ENCODE peak calls at places on chromosomes 2 and 18, in four cellular contexts. F is K562, Y is HCT116, J is HepG2. X is an unnamed sample.
A peak's percentile ranks its signal among the peaks of the same experiment; 100 is the strongest.

GRCh38 chr2:39476524-39476923 is 39.4 kb upstream of the MAP4K3 start:
- DNase-seq in F (no peak), Y (no peak), J (no peak), X (no peak)

GRCh38 chr2:219689676-219690628 is 62.5 kb downstream of the SLC4A3 start:
- DNase-seq in F (peak; percentile 79), Y (no peak), J (peak; percentile 51), X (no peak)

GRCh38 chr18:48547456-48548403 is 8.9 kb downstream of the CTIF start:
- DNase-seq in F (peak; percentile 30), Y (no peak), J (no peak), X (no peak)

GRCh38 chr2:73290049-73290839 is 3.1 kb downstream of the EGR4 start:
- DNase-seq in F (peak; percentile 57), Y (no peak), J (peak; percentile 61), X (peak; percentile 60)

GRCh38 chr2:13676269-13676668 is 956.2 kb upstream of the LRATD1 start:
- DNase-seq in F (no peak), Y (no peak), J (no peak), X (no peak)

GRCh38 chr2:184566716-184567115 is 31.6 kb upstream of the ZNF804A start:
- DNase-seq in F (no peak), Y (no peak), J (no peak), X (no peak)

GRCh38 chr18:55781481-55781957 is 193.5 kb upstream of the TCF4 start:
- DNase-seq in F (peak; percentile 54), Y (no peak), J (no peak), X (peak; percentile 13)

GRCh38 chr18:79361766-79362522 is 33.8 kb upstream of the NFATC1 start:
- DNase-seq in F (no peak), Y (peak; percentile 77), J (no peak), X (peak; percentile 89)

GRCh38 chr18:13300796-13301195 is 82.2 kb downstream of the LDLRAD4 start:
- DNase-seq in F (no peak), Y (no peak), J (no peak), X (no peak)

GRCh38 chr2:109208071-109208950 is 79.3 kb downstream of the SH3RF3 start:
- DNase-seq in F (peak; percentile 2), Y (no peak), J (no peak), X (no peak)

GRCh38 chr2:57758686-57759085 is 287.9 kb upstream of the VRK2 start:
- DNase-seq in F (no peak), Y (no peak), J (no peak), X (no peak)

GRCh38 chr2:109533823-109534222 is 79.9 kb downstream of the SEPTIN10 start:
- DNase-seq in F (no peak), Y (no peak), J (no peak), X (no peak)

GRCh38 chr2:138275881-138276280 is 225.7 kb upstream of the SPOPL start:
- DNase-seq in F (no peak), Y (no peak), J (peak; percentile 88), X (no peak)

GRCh38 chr2:37654419-37654818 is 17.0 kb downstream of the CDC42EP3 start:
- DNase-seq in F (no peak), Y (no peak), J (no peak), X (no peak)

GRCh38 chr2:197852127-197852526 is 47.7 kb downstream of the PLCL1 start:
- DNase-seq in F (no peak), Y (no peak), J (no peak), X (no peak)

GRCh38 chr2:102004588-102004987 is 12.8 kb downstream of the IL1R2 start:
- DNase-seq in F (no peak), Y (no peak), J (no peak), X (no peak)

GRCh38 chr18:79612291-79613108 is 67.1 kb upstream of the CTDP1 start:
- DNase-seq in F (no peak), Y (no peak), J (no peak), X (no peak)

GRCh38 chr2:33033524-33034150 is 86.9 kb downstream of the LTBP1 start:
- DNase-seq in F (peak; percentile 38), Y (peak; percentile 10), J (no peak), X (no peak)

GRCh38 chr2:96579422-96579821 is 42.9 kb downstream of the ARID5A start:
- DNase-seq in F (no peak), Y (no peak), J (no peak), X (no peak)

GRCh38 chr2:109322111-109322510 is 193.1 kb downstream of the SH3RF3 start:
- DNase-seq in F (no peak), Y (no peak), J (no peak), X (no peak)

GRCh38 chr2:96893289-96894150 is 23.6 kb upstream of the SEMA4C start:
- DNase-seq in F (no peak), Y (no peak), J (no peak), X (no peak)

DNA sequence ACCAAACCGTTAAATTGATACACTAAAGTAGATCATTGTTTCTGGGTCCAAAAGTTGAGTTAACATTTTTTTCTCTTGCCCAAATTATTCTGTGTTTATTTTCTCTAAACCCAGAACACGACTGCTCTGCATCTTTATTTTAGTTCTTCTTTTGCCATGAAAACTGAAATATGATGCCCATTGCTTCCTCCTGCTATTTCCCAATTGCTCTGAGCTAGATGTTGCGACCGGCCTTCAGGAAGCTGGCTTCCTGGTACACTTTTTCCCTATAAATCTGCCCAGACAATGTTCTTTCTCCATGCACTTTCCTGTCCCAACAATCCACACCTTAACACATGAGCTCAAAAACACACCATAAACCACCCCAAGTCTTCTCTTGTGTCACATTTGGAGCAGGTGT is 501.4 kb downstream of the FBXO15 start:
- DNase-seq in F (no peak), Y (no peak), J (no peak), X (no peak)
- H3K9me3 ChIP-seq in F (no peaks in the 10 kb centered on the region), Y (peaks cover 10% of the 10 kb centered on the region), J (no peaks in the 10 kb centered on the region), X (no peaks in the 10 kb centered on the region)

GRCh38 chr2:215461836-215462532 is 26.1 kb upstream of the FN1 start:
- DNase-seq in F (no peak), Y (no peak), J (no peak), X (no peak)

GRCh38 chr2:215466097-215466909 is 30.4 kb upstream of the FN1 start:
- DNase-seq in F (no peak), Y (no peak), J (no peak), X (no peak)

GRCh38 chr2:215460682-215461081 is 24.8 kb upstream of the FN1 start:
- DNase-seq in F (no peak), Y (no peak), J (peak; percentile 89), X (no peak)

GRCh38 chr2:215465246-215465645 is 29.4 kb upstream of the FN1 start:
- DNase-seq in F (no peak), Y (no peak), J (no peak), X (no peak)
- TF ChIP-seq TCF7L2 in F (no peak), Y (no peak), J (no peak), X (no peak)

DNA sequence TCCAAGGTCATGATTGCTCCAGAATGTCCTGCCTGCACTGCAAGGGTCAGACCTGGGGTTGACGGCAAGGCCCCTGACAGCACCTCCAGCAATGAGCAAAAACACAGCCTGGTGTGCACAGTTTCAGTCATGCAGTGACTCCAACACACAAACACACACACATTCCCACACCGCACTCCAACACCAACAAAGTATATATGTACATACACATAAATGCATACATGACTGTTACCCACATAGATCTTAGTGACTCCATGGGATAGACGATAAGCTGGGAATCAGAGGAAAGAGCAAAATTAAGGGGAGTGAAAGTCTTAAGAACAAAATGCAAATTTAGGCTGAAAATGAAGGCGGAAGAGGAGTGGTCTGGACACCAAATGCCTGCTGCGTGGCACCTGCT is 112.7 kb upstream of the TEKT4 start:
- DNase-seq in F (no peak), Y (no peak), J (no peak), X (no peak)
- H3K9me3 ChIP-seq in F (no peaks in the 10 kb centered on the region), Y (no peaks in the 10 kb centered on the region), J (no peaks in the 10 kb centered on the region), X (no peaks in the 10 kb centered on the region)

DNA sequence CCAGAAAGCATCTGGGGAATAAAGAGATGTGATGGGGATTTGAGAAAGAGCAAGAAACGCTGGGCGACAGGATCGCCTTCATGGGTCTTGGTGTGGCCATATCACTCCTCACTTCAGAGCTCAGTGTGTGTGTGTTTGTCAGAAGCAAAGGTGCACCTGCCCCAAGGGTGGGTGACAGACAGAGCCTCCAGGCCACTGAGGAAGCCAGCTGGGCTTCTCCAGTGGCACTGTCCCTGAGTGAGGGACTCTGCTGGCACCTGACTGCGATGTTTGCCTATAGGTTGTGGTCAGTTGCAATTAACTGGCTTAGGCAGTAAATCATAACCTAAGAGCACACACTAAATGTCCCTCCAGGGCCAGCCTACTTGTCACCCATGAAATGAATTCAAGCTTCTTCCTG is 23.5 kb upstream of the GNAL start:
- DNase-seq in F (no peak), Y (no peak), J (no peak), X (no peak)
- TF ChIP-seq TCF7L2 in F (no peak), Y (no peak), J (no peak), X (no peak)

GRCh38 chr18:50632895-50633515 is 73.1 kb downstream of the MAPK4 start:
- DNase-seq in F (no peak), Y (no peak), J (no peak), X (no peak)
- H3K9me3 ChIP-seq in F (no peaks in the 10 kb centered on the region), Y (no peaks in the 10 kb centered on the region), J (no peaks in the 10 kb centered on the region), X (no peaks in the 10 kb centered on the region)

GRCh38 chr2:196380575-196380974 is 209.2 kb upstream of the STK17B start:
- DNase-seq in F (no peak), Y (no peak), J (no peak), X (no peak)
- TF ChIP-seq TCF7L2 in F (no peak), Y (no peak), J (no peak), X (no peak)

DNA sequence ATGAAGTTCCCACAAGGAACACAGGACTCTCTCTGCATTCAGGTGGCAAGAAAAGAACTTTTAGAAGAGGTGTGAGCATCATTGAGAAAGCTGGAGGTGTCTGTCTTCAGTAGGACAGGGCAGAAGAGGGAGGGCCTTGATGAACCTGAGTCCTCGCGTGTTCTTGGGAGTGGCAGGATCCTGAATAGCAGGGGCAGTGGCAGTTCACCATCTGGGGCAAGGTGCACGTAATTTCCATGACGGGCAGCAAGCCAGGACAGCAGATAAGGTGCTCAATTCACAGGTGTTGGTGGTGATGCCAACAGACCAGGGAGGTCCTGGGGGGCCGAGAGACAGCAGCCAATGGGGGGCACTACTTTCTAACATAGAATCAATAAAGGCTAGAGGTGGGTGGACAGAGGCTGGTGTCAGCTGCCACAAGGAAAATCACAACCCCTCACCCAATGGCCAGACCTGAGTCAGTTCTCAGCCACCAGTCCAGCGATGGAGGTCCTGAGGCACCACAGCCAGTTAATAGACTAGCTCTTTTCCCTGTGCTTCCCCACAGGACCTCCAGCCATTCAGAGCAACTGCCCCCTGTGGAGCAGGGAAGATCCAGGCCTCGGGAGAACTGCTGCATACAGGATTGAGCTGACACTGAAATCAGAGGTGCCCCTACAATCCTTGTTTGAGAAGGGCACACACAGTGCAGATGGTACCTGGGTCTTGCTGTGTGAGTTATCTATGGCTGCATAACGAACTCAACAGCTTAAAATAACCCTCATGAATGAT is 10.9 kb upstream of the HDAC4 start:
- DNase-seq in F (no peak), Y (no peak), J (no peak), X (no peak)
- H3K9me3 ChIP-seq in F (no peaks in the 10 kb centered on the region), Y (no peaks in the 10 kb centered on the region), J (no peaks in the 10 kb centered on the region), X (no peaks in the 10 kb centered on the region)

DNA sequence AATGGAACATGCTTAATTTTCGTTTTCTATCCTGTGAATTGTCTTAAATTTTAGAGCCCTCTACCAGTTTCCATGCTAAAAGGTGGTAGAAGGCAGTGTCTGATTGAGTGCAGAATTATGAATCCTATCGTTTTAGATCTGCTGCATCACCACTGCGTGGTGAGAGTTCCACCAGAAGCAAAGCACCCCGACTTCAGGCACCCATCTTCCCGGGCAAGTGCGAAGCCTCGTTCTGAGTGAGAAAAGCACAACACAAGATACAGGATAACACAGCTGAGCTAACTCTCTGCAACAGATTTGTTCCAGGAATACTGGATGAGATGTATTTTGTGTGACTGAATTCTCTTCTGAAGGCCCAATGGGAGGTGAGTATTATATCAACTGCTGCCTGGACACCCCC is 471.5 kb downstream of the EIPR1 start:
- DNase-seq in F (no peak), Y (no peak), J (no peak), X (no peak)
- TF ChIP-seq TCF7L2 in F (no peak), Y (no peak), J (no peak), X (no peak)

GRCh38 chr2:124261456-124261855 is 236.4 kb downstream of the CNTNAP5 start:
- DNase-seq in F (no peak), Y (no peak), J (no peak), X (no peak)
- H3K9me3 ChIP-seq in F (no peaks in the 10 kb centered on the region), Y (peaks cover 11% of the 10 kb centered on the region), J (no peaks in the 10 kb centered on the region), X (no peaks in the 10 kb centered on the region)

X was measured in Panc1.